ENCODE peak calls at places on chromosomes 1 and 21, in seven cellular contexts. One of them, this sample, is unnamed.
A peak's percentile ranks its signal among the peaks of the same experiment; 100 is the strongest.

GRCh38 chr1:192877283-192877886 is 68.5 kb downstream of the RGS2 start:
- DNase-seq in GM20000: no peak
- DNase-seq in esophagus squamous epithelium: no peak
- DNase-seq in fibroblast of lung: peak; percentile 75
- DNase-seq in MCF 10A: peak; percentile 17
- DNase-seq in PC-3: no peak
- DNase-seq in kidney: no peak
- DNase-seq in this sample: no peak

GRCh38 chr21:37912616-37913015 is 3.6 kb downstream of the KCNJ6 start:
- DNase-seq in PC-3: no peak
- DNase-seq in GM20000: no peak
- DNase-seq in fibroblast of lung: no peak
- DNase-seq in kidney: no peak
- DNase-seq in MCF 10A: no peak
- DNase-seq in esophagus squamous epithelium: no peak
- DNase-seq in this sample: no peak

GRCh38 chr1:31753623-31754349 is 10.4 kb downstream of the ADGRB2 start:
- DNase-seq in kidney: no peak
- DNase-seq in PC-3: no peak
- DNase-seq in esophagus squamous epithelium: no peak
- DNase-seq in fibroblast of lung: no peak
- DNase-seq in GM20000: no peak
- DNase-seq in MCF 10A: peak; percentile 80
- DNase-seq in this sample: no peak

GRCh38 chr1:36176151-36176949 is 20.4 kb downstream of the MAP7D1 start:
- DNase-seq in fibroblast of lung: no peak
- DNase-seq in PC-3: no peak
- DNase-seq in esophagus squamous epithelium: no peak
- DNase-seq in MCF 10A: no peak
- DNase-seq in GM20000: no peak
- DNase-seq in kidney: no peak
- DNase-seq in this sample: peak; percentile 65

GRCh38 chr1:229514578-229515275 is 6.6 kb upstream of the NUP133 start:
- DNase-seq in PC-3: peak; percentile 82
- DNase-seq in esophagus squamous epithelium: no peak
- DNase-seq in fibroblast of lung: peak; percentile 64
- DNase-seq in GM20000: peak; percentile 47
- DNase-seq in MCF 10A: peak; percentile 90
- DNase-seq in kidney: no peak
- DNase-seq in this sample: peak; percentile 63

GRCh38 chr1:235820059-235820458 is 46.6 kb downstream of the LYST start:
- DNase-seq in MCF 10A: no peak
- DNase-seq in fibroblast of lung: no peak
- DNase-seq in GM20000: no peak
- DNase-seq in PC-3: no peak
- DNase-seq in esophagus squamous epithelium: no peak
- DNase-seq in kidney: no peak
- DNase-seq in this sample: no peak

GRCh38 chr21:46438241-46438640 is 20.4 kb upstream of the DIP2A start:
- DNase-seq in MCF 10A: no peak
- DNase-seq in GM20000: peak; percentile 12
- DNase-seq in esophagus squamous epithelium: no peak
- DNase-seq in kidney: no peak
- DNase-seq in fibroblast of lung: no peak
- DNase-seq in PC-3: no peak
- DNase-seq in this sample: no peak

GRCh38 chr1:48530727-48531351 is 58.8 kb upstream of the SPATA6 start:
- DNase-seq in PC-3: peak; percentile 81
- DNase-seq in MCF 10A: peak; percentile 86
- DNase-seq in GM20000: peak; percentile 62
- DNase-seq in kidney: no peak
- DNase-seq in fibroblast of lung: peak; percentile 23
- DNase-seq in esophagus squamous epithelium: no peak
- DNase-seq in this sample: peak; percentile 92

GRCh38 chr1:67290236-67290635 is 17.4 kb upstream of the IL12RB2 start:
- DNase-seq in kidney: no peak
- DNase-seq in fibroblast of lung: no peak
- DNase-seq in esophagus squamous epithelium: no peak
- DNase-seq in PC-3: no peak
- DNase-seq in MCF 10A: no peak
- DNase-seq in GM20000: no peak
- DNase-seq in this sample: no peak

GRCh38 chr1:69524010-69524409 is 43.7 kb upstream of the LRRC7 start:
- DNase-seq in PC-3: no peak
- DNase-seq in fibroblast of lung: peak; percentile 79
- DNase-seq in MCF 10A: no peak
- DNase-seq in esophagus squamous epithelium: no peak
- DNase-seq in GM20000: no peak
- DNase-seq in kidney: no peak
- DNase-seq in this sample: no peak

GRCh38 chr1:226405411-226405988 is 2.4 kb downstream of the PARP1 start:
- DNase-seq in esophagus squamous epithelium: no peak
- DNase-seq in fibroblast of lung: no peak
- DNase-seq in kidney: no peak
- DNase-seq in MCF 10A: no peak
- DNase-seq in GM20000: peak; percentile 61
- DNase-seq in PC-3: no peak
- DNase-seq in this sample: no peak

GRCh38 chr1:21779613-21780521 is 3.1 kb downstream of the USP48 start:
- DNase-seq in kidney: no peak
- DNase-seq in GM20000: peak; percentile 38
- DNase-seq in esophagus squamous epithelium: no peak
- DNase-seq in fibroblast of lung: no peak
- DNase-seq in MCF 10A: no peak
- DNase-seq in PC-3: no peak
- DNase-seq in this sample: no peak

GRCh38 chr1:38615680-38616079 is 243.9 kb downstream of the RRAGC start:
- DNase-seq in GM20000: no peak
- DNase-seq in MCF 10A: peak; percentile 19
- DNase-seq in kidney: no peak
- DNase-seq in esophagus squamous epithelium: no peak
- DNase-seq in PC-3: peak; percentile 8
- DNase-seq in fibroblast of lung: no peak
- DNase-seq in this sample: no peak
- TF ChIP-seq CTCF in GM20000: no peak
- TF ChIP-seq CTCF in MCF 10A: peak; percentile 10
- TF ChIP-seq CTCF in kidney: no peak
- TF ChIP-seq CTCF in esophagus squamous epithelium: no peak
- TF ChIP-seq CTCF in PC-3: peak; percentile 51
- TF ChIP-seq CTCF in fibroblast of lung: no peak
- TF ChIP-seq CTCF in this sample: no peak

DNA sequence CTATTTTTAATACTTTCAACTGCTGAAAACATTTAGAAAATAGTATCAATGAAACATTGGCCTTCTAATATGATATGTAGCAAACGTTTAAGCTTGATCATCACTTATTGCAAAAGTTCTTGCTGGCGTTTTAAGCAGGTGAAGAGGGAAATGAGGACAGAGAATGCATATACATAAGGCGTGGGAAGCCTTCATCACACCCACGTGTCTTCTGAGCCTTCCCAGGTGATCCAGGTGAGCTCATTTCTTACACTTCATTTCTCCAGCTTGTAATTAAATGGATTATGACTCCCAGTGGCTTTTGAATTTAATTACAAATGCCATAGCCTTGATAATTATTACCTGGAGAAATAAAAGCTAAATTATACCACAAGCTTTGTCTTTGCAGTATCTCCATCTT is 1973.8 kb downstream of the MRPL39 start:
- DNase-seq in MCF 10A: no peak
- DNase-seq in kidney: no peak
- DNase-seq in esophagus squamous epithelium: no peak
- DNase-seq in GM20000: no peak
- DNase-seq in PC-3: no peak
- DNase-seq in fibroblast of lung: no peak
- DNase-seq in this sample: no peak
- TF ChIP-seq CTCF in MCF 10A: no peak
- TF ChIP-seq CTCF in kidney: no peak
- TF ChIP-seq CTCF in esophagus squamous epithelium: no peak
- TF ChIP-seq CTCF in GM20000: no peak
- TF ChIP-seq CTCF in PC-3: no peak
- TF ChIP-seq CTCF in fibroblast of lung: no peak
- TF ChIP-seq CTCF in this sample: no peak

GRCh38 chr1:2432519-2432918 is 20.2 kb upstream of the PEX10 start:
- DNase-seq in GM20000: no peak
- DNase-seq in MCF 10A: no peak
- DNase-seq in PC-3: no peak
- DNase-seq in kidney: no peak
- DNase-seq in fibroblast of lung: no peak
- DNase-seq in esophagus squamous epithelium: no peak
- DNase-seq in this sample: no peak
- TF ChIP-seq CTCF in GM20000: no peak
- TF ChIP-seq CTCF in MCF 10A: no peak
- TF ChIP-seq CTCF in PC-3: no peak
- TF ChIP-seq CTCF in kidney: no peak
- TF ChIP-seq CTCF in fibroblast of lung: no peak
- TF ChIP-seq CTCF in esophagus squamous epithelium: no peak
- TF ChIP-seq CTCF in this sample: no peak

GRCh38 chr21:26941436-26941835 is 25.5 kb downstream of the ADAMTS5 start:
- DNase-seq in esophagus squamous epithelium: no peak
- DNase-seq in kidney: no peak
- DNase-seq in fibroblast of lung: peak; percentile 17
- DNase-seq in PC-3: peak; percentile 23
- DNase-seq in GM20000: no peak
- DNase-seq in MCF 10A: no peak
- DNase-seq in this sample: no peak
- TF ChIP-seq CTCF in esophagus squamous epithelium: no peak
- TF ChIP-seq CTCF in kidney: no peak
- TF ChIP-seq CTCF in fibroblast of lung: no peak
- TF ChIP-seq CTCF in PC-3: no peak
- TF ChIP-seq CTCF in GM20000: no peak
- TF ChIP-seq CTCF in MCF 10A: no peak
- TF ChIP-seq CTCF in this sample: no peak

GRCh38 chr1:155196893-155197638 is 10.6 kb downstream of the THBS3 start:
- DNase-seq in kidney: peak; percentile 64
- DNase-seq in PC-3: no peak
- DNase-seq in esophagus squamous epithelium: no peak
- DNase-seq in fibroblast of lung: no peak
- DNase-seq in GM20000: no peak
- DNase-seq in MCF 10A: no peak
- DNase-seq in this sample: no peak

GRCh38 chr1:155199792-155200191 is 7.9 kb downstream of the THBS3 start:
- DNase-seq in kidney: peak; percentile 22
- DNase-seq in GM20000: no peak
- DNase-seq in PC-3: no peak
- DNase-seq in fibroblast of lung: no peak
- DNase-seq in MCF 10A: no peak
- DNase-seq in esophagus squamous epithelium: no peak
- DNase-seq in this sample: no peak

GRCh38 chr1:155197901-155198546 is 9.7 kb downstream of the THBS3 start:
- DNase-seq in PC-3: no peak
- DNase-seq in MCF 10A: no peak
- DNase-seq in kidney: peak; percentile 28
- DNase-seq in GM20000: no peak
- DNase-seq in esophagus squamous epithelium: no peak
- DNase-seq in fibroblast of lung: no peak
- DNase-seq in this sample: no peak

GRCh38 chr1:155196103-155196892 is 11.4 kb downstream of the THBS3 start:
- DNase-seq in GM20000: no peak
- DNase-seq in fibroblast of lung: peak; percentile 23
- DNase-seq in kidney: peak; percentile 72
- DNase-seq in MCF 10A: no peak
- DNase-seq in PC-3: no peak
- DNase-seq in esophagus squamous epithelium: no peak
- DNase-seq in this sample: no peak

GRCh38 chr1:155198547-155198906 is 9.2 kb downstream of the THBS3 start:
- DNase-seq in esophagus squamous epithelium: no peak
- DNase-seq in PC-3: no peak
- DNase-seq in kidney: peak; percentile 18
- DNase-seq in MCF 10A: no peak
- DNase-seq in fibroblast of lung: no peak
- DNase-seq in GM20000: no peak
- DNase-seq in this sample: no peak
- TF ChIP-seq CTCF in esophagus squamous epithelium: no peak
- TF ChIP-seq CTCF in PC-3: no peak
- TF ChIP-seq CTCF in kidney: no peak
- TF ChIP-seq CTCF in MCF 10A: no peak
- TF ChIP-seq CTCF in fibroblast of lung: no peak
- TF ChIP-seq CTCF in GM20000: no peak
- TF ChIP-seq CTCF in this sample: no peak